ENCODE peak calls at places on chromosomes 2 and 18, in seven cellular contexts. One of them, this sample, is unnamed.

GRCh38 chr2:199488772-199489400 is 31.1 kb upstream of the SATB2 start:
- DNase-seq in body of pancreas: peak
- DNase-seq in MM.1S: peak
- DNase-seq in thoracic aorta: no peak
- DNase-seq in left lung: no peak
- DNase-seq in GM23338: peak
- DNase-seq in dorsolateral prefrontal cortex: peak
- DNase-seq in this sample: no peak

GRCh38 chr2:109638807-109639206 is 24.6 kb downstream of the SOWAHC start:
- DNase-seq in left lung: no peak
- DNase-seq in body of pancreas: peak
- DNase-seq in GM23338: no peak
- DNase-seq in thoracic aorta: no peak
- DNase-seq in dorsolateral prefrontal cortex: no peak
- DNase-seq in MM.1S: no peak
- DNase-seq in this sample: no peak

GRCh38 chr2:238106698-238107524 is 6.8 kb downstream of the ESPNL start:
- DNase-seq in GM23338: peak
- DNase-seq in dorsolateral prefrontal cortex: no peak
- DNase-seq in MM.1S: no peak
- DNase-seq in left lung: peak
- DNase-seq in thoracic aorta: no peak
- DNase-seq in body of pancreas: peak
- DNase-seq in this sample: peak

GRCh38 chr2:241943961-241944575 is 74.5 kb downstream of the RTP5 start:
- DNase-seq in body of pancreas: no peak
- DNase-seq in GM23338: no peak
- DNase-seq in dorsolateral prefrontal cortex: no peak
- DNase-seq in MM.1S: no peak
- DNase-seq in left lung: no peak
- DNase-seq in thoracic aorta: no peak
- DNase-seq in this sample: no peak

GRCh38 chr2:143254108-143254507 is 124.9 kb downstream of the ARHGAP15 start:
- DNase-seq in body of pancreas: no peak
- DNase-seq in thoracic aorta: no peak
- DNase-seq in dorsolateral prefrontal cortex: no peak
- DNase-seq in MM.1S: no peak
- DNase-seq in left lung: no peak
- DNase-seq in GM23338: no peak
- DNase-seq in this sample: no peak

GRCh38 chr18:45255142-45255890 is 360.0 kb upstream of the SLC14A2 start:
- DNase-seq in body of pancreas: peak
- DNase-seq in dorsolateral prefrontal cortex: no peak
- DNase-seq in left lung: no peak
- DNase-seq in GM23338: peak
- DNase-seq in thoracic aorta: no peak
- DNase-seq in MM.1S: no peak
- DNase-seq in this sample: no peak

GRCh38 chr2:147033046-147033445 is 811.8 kb upstream of the ACVR2A start:
- DNase-seq in GM23338: no peak
- DNase-seq in MM.1S: no peak
- DNase-seq in thoracic aorta: no peak
- DNase-seq in left lung: no peak
- DNase-seq in dorsolateral prefrontal cortex: no peak
- DNase-seq in body of pancreas: no peak
- DNase-seq in this sample: no peak

GRCh38 chr2:176454893-176455810 is 185.9 kb downstream of the MTX2 start:
- DNase-seq in thoracic aorta: peak
- DNase-seq in left lung: peak
- DNase-seq in dorsolateral prefrontal cortex: peak
- DNase-seq in MM.1S: peak
- DNase-seq in GM23338: peak
- DNase-seq in body of pancreas: peak
- DNase-seq in this sample: peak

GRCh38 chr18:40437517-40437916 is 1517.5 kb upstream of the PIK3C3 start:
- DNase-seq in body of pancreas: no peak
- DNase-seq in dorsolateral prefrontal cortex: no peak
- DNase-seq in MM.1S: no peak
- DNase-seq in left lung: no peak
- DNase-seq in GM23338: no peak
- DNase-seq in thoracic aorta: no peak
- DNase-seq in this sample: no peak

GRCh38 chr2:184596819-184597411 is 1.4 kb upstream of the ZNF804A start:
- DNase-seq in GM23338: peak
- DNase-seq in dorsolateral prefrontal cortex: no peak
- DNase-seq in left lung: no peak
- DNase-seq in thoracic aorta: no peak
- DNase-seq in MM.1S: peak
- DNase-seq in body of pancreas: no peak
- DNase-seq in this sample: no peak

GRCh38 chr2:224058048-224058775 is 19.1 kb upstream of the SERPINE2 start:
- DNase-seq in dorsolateral prefrontal cortex: peak
- DNase-seq in body of pancreas: no peak
- DNase-seq in MM.1S: no peak
- DNase-seq in thoracic aorta: no peak
- DNase-seq in left lung: no peak
- DNase-seq in GM23338: peak
- DNase-seq in this sample: no peak

GRCh38 chr2:52395912-52396311 is 1364.0 kb upstream of the NRXN1 start:
- DNase-seq in left lung: no peak
- DNase-seq in MM.1S: no peak
- DNase-seq in GM23338: no peak
- DNase-seq in dorsolateral prefrontal cortex: no peak
- DNase-seq in body of pancreas: no peak
- DNase-seq in thoracic aorta: no peak
- DNase-seq in this sample: no peak

GRCh38 chr2:72153026-72153791 is 5.5 kb upstream of the CYP26B1 start:
- DNase-seq in MM.1S: no peak
- DNase-seq in GM23338: no peak
- DNase-seq in left lung: peak
- DNase-seq in dorsolateral prefrontal cortex: no peak
- DNase-seq in thoracic aorta: no peak
- DNase-seq in body of pancreas: no peak
- DNase-seq in this sample: peak

GRCh38 chr2:6877402-6878305 is at the start of gene RSAD2:
- DNase-seq in left lung: peak
- DNase-seq in body of pancreas: peak
- DNase-seq in MM.1S: peak
- DNase-seq in dorsolateral prefrontal cortex: no peak
- DNase-seq in GM23338: no peak
- DNase-seq in thoracic aorta: no peak
- DNase-seq in this sample: no peak

GRCh38 chr2:191069606-191070005 is 55.6 kb upstream of the STAT1 start:
- DNase-seq in MM.1S: no peak
- DNase-seq in GM23338: no peak
- DNase-seq in left lung: no peak
- DNase-seq in body of pancreas: no peak
- DNase-seq in dorsolateral prefrontal cortex: no peak
- DNase-seq in thoracic aorta: no peak
- DNase-seq in this sample: no peak

GRCh38 chr18:68962623-68963022 is 164.7 kb downstream of the CCDC102B start:
- DNase-seq in left lung: no peak
- DNase-seq in thoracic aorta: no peak
- DNase-seq in dorsolateral prefrontal cortex: no peak
- DNase-seq in GM23338: no peak
- DNase-seq in body of pancreas: no peak
- DNase-seq in MM.1S: no peak
- DNase-seq in this sample: no peak

GRCh38 chr18:10025756-10026290 is 112.0 kb downstream of the VAPA start:
- DNase-seq in dorsolateral prefrontal cortex: no peak
- DNase-seq in GM23338: no peak
- DNase-seq in MM.1S: no peak
- DNase-seq in left lung: no peak
- DNase-seq in body of pancreas: no peak
- DNase-seq in thoracic aorta: no peak
- DNase-seq in this sample: no peak

GRCh38 chr2:171411791-171412483 is 21.9 kb downstream of the METTL8 start:
- DNase-seq in GM23338: no peak
- DNase-seq in body of pancreas: no peak
- DNase-seq in left lung: no peak
- DNase-seq in thoracic aorta: no peak
- DNase-seq in dorsolateral prefrontal cortex: no peak
- DNase-seq in MM.1S: no peak
- DNase-seq in this sample: no peak

GRCh38 chr2:130371723-130372054 is 15.8 kb downstream of the PTPN18 start:
- DNase-seq in body of pancreas: no peak
- DNase-seq in dorsolateral prefrontal cortex: no peak
- DNase-seq in left lung: peak
- DNase-seq in thoracic aorta: no peak
- DNase-seq in GM23338: no peak
- DNase-seq in MM.1S: no peak
- DNase-seq in this sample: no peak

GRCh38 chr2:130372055-130372832 is 16.4 kb downstream of the PTPN18 start:
- DNase-seq in thoracic aorta: peak
- DNase-seq in body of pancreas: peak
- DNase-seq in GM23338: peak
- DNase-seq in dorsolateral prefrontal cortex: peak
- DNase-seq in MM.1S: peak
- DNase-seq in left lung: peak
- DNase-seq in this sample: peak

GRCh38 chr2:130374587-130375290 is 18.9 kb downstream of the PTPN18 start:
- DNase-seq in GM23338: no peak
- DNase-seq in dorsolateral prefrontal cortex: no peak
- DNase-seq in MM.1S: no peak
- DNase-seq in left lung: no peak
- DNase-seq in thoracic aorta: no peak
- DNase-seq in body of pancreas: no peak
- DNase-seq in this sample: no peak

GRCh38 chr2:130373808-130374365 is 18.0 kb downstream of the PTPN18 start:
- DNase-seq in GM23338: no peak
- DNase-seq in thoracic aorta: no peak
- DNase-seq in dorsolateral prefrontal cortex: no peak
- DNase-seq in left lung: no peak
- DNase-seq in body of pancreas: no peak
- DNase-seq in MM.1S: no peak
- DNase-seq in this sample: no peak

DNA sequence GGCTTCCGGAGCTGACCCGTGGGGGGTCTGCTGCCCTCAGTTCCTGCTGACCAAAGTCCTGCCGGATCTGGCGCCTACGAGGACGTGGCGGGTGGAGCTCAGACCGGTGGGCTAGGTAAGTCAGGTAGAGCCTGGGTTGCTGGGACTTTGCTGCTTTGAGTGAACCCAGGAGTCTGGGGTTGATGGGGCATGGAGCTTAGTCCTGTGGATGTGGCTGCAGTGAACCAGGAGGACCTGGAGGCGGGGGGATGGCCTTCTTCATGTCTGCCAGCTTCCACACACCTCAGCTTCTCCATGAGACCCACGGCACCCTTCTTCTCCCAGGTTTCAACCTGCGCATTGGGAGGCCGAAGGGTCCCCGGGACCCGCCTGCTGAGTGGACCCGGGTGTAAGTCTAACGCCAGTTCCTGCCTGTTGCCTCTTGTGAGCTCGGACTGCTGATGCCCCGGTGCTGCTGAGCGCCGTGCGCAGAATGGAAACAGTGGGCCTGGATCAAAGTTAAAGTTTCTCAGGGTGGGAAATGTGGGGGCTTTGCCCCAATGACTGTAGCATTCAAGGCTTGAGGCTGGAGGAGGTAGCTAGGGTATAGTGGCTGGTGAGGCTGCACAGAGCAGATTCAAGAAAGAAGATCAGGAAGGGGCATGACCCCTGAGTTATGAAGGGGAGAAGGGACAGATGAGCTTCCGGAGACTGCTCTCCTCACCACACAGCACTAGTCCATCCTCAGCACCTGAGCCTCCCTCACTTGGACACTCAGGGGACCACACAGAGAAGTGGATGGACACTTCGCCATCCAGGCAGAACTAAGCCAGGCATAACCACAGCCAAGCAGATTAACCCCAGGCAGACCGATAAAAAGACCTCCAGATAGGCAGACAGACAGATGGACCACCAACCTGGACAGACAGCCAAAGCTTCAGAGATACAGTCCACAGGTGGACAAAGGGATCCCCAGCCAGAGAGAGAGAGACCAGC is 17.3 kb downstream of the PTPN18 start:
- DNase-seq in MM.1S: no peak
- DNase-seq in thoracic aorta: no peak
- DNase-seq in body of pancreas: no peak
- DNase-seq in dorsolateral prefrontal cortex: no peak
- DNase-seq in left lung: no peak
- DNase-seq in GM23338: no peak
- DNase-seq in this sample: no peak
- H3K27ac ChIP-seq in MM.1S: peak
- H3K27ac ChIP-seq in thoracic aorta: peak
- H3K27ac ChIP-seq in body of pancreas: peak
- H3K27ac ChIP-seq in dorsolateral prefrontal cortex: peak
- H3K27ac ChIP-seq in left lung: peak
- H3K27ac ChIP-seq in GM23338: no peak
- H3K27ac ChIP-seq in this sample: peak

GRCh38 chr2:45650851-45651414 is 542 bp upstream of the PRKCE start:
- DNase-seq in dorsolateral prefrontal cortex: peak
- DNase-seq in MM.1S: peak
- DNase-seq in body of pancreas: peak
- DNase-seq in GM23338: peak
- DNase-seq in left lung: peak
- DNase-seq in thoracic aorta: peak
- DNase-seq in this sample: peak
- TF ChIP-seq CTCF in dorsolateral prefrontal cortex: peak
- TF ChIP-seq CTCF in MM.1S: peak
- TF ChIP-seq CTCF in body of pancreas: peak
- TF ChIP-seq CTCF in GM23338: no peak
- TF ChIP-seq CTCF in left lung: peak
- TF ChIP-seq CTCF in thoracic aorta: peak
- TF ChIP-seq CTCF in this sample: peak

DNA sequence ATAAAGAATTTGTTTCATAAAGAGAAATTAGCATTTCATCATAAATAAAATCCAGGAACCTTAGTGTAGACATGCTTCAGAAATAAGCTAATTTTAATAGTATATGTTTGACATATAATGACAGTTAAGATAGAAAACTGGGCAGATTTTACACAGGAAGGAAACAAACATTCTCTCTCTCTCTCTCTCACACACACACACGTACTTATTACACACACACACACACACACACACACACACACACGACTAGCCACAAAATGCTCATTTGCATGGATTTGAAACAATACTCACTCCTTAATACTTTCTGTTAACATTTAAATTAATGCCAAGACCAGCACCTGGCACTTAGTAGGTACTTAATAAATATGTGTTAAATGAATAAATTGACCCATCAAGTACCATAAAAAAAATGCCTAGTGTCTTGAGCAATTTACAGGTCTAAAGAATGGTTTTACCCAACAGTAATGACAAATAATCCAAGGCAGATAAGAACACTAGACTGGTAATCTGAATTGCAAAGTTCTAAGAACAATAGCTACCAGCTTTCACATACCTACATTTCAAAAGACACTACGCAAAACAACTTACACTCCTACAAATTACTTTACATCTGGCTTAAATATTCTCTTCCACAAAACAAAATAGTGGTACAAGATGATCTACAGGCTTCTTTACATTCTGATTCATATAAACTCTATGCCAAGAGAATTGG is 2.9 kb upstream of the GALNT3 start:
- DNase-seq in GM23338: peak
- DNase-seq in dorsolateral prefrontal cortex: no peak
- DNase-seq in MM.1S: no peak
- DNase-seq in left lung: no peak
- DNase-seq in thoracic aorta: no peak
- DNase-seq in body of pancreas: no peak
- DNase-seq in this sample: no peak
- H3K27ac ChIP-seq in GM23338: peak
- H3K27ac ChIP-seq in dorsolateral prefrontal cortex: no peak
- H3K27ac ChIP-seq in MM.1S: no peak
- H3K27ac ChIP-seq in left lung: no peak
- H3K27ac ChIP-seq in thoracic aorta: no peak
- H3K27ac ChIP-seq in body of pancreas: no peak
- H3K27ac ChIP-seq in this sample: no peak

GRCh38 chr2:100919316-100919715 is 82.8 kb upstream of the RPL31 start:
- DNase-seq in MM.1S: no peak
- DNase-seq in thoracic aorta: no peak
- DNase-seq in left lung: no peak
- DNase-seq in body of pancreas: no peak
- DNase-seq in dorsolateral prefrontal cortex: no peak
- DNase-seq in GM23338: peak
- DNase-seq in this sample: no peak
- TF ChIP-seq CTCF in MM.1S: peak
- TF ChIP-seq CTCF in thoracic aorta: peak
- TF ChIP-seq CTCF in left lung: no peak
- TF ChIP-seq CTCF in body of pancreas: no peak
- TF ChIP-seq CTCF in dorsolateral prefrontal cortex: peak
- TF ChIP-seq CTCF in GM23338: peak
- TF ChIP-seq CTCF in this sample: peak